ENCODE peak calls at places on chromosomes 5 and 9, in nine cellular contexts. R, Y, Q, V, P, L, N, I and A are unnamed samples. For H3K9me3 and H3K4me1, the result is how much of the 10 kb centered on the place peaks cover.

GRCh38 chr5:96721351-96721970 is 59.3 kb downstream of the CAST start:
- DNase-seq in R (no peak), Y (peak), Q (no peak), V (peak), P (peak), L (no peak), N (peak), I (no peak), A (peak)

GRCh38 chr5:131230406-131230805 is 33.4 kb upstream of the CDC42SE2 start:
- DNase-seq in R (no peak), Y (no peak), Q (no peak), V (no peak), P (no peak), L (no peak), N (no peak), I (peak), A (no peak)

GRCh38 chr5:170633235-170634041 is 129.6 kb downstream of the KCNIP1 start:
- DNase-seq in R (peak), Y (peak), Q (peak), V (peak), P (peak), L (peak), N (peak), I (peak), A (peak)

GRCh38 chr9:124757589-124757988 is 13.5 kb downstream of the NR6A1 start:
- DNase-seq in R (no peak), Y (no peak), Q (no peak), V (no peak), P (no peak), L (no peak), N (no peak), I (no peak), A (no peak)

GRCh38 chr9:135797507-135798302 is 95.7 kb downstream of the KCNT1 start:
- DNase-seq in R (peak), Y (peak), Q (no peak), V (peak), P (no peak), L (no peak), N (peak), I (peak), A (no peak)

GRCh38 chr9:75918154-75918553 is 27.7 kb downstream of the PCSK5 start:
- DNase-seq in R (no peak), Y (no peak), Q (no peak), V (no peak), P (no peak), L (no peak), N (no peak), I (no peak), A (no peak)

GRCh38 chr9:132543251-132543650 is 39.2 kb upstream of the BARHL1 start:
- DNase-seq in R (no peak), Y (no peak), Q (no peak), V (no peak), P (no peak), L (no peak), N (no peak), I (no peak), A (no peak)

GRCh38 chr5:109876941-109877669 is 187.4 kb downstream of the MAN2A1 start:
- DNase-seq in R (no peak), Y (peak), Q (no peak), V (no peak), P (no peak), L (no peak), N (no peak), I (no peak), A (no peak)

GRCh38 chr9:89821081-89821480 is 216.3 kb downstream of the GADD45G start:
- DNase-seq in R (no peak), Y (peak), Q (no peak), V (no peak), P (no peak), L (no peak), N (no peak), I (no peak), A (no peak)

DNA sequence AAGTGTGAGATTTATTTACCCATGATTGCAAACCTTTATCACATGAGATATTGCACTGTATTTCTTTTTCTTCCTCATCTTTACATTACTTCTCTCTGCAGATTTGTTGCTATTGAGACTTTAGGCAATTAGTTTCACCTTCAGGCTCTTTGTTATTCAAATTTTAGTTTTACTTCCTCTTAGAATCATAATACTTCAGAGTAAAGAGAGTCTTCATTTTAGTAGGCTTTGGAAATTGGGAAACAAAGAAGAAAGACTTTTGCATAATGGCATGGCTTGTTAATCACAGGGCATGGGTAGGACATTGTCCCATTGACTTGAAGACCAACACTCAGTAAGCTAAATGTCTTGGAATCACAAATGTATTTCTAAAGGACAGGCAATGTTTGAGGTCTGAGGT is 1.2 kb upstream of the PCDHGA5 start:
- DNase-seq in R (no peak), Y (no peak), Q (no peak), V (no peak), P (no peak), L (no peak), N (no peak), I (no peak), A (no peak)
- H3K9me3 ChIP-seq in R (under half), Y (under half), Q (under half), V (half or more), P (under half), L (half or more), N (under half), I (half or more), A (half or more)

DNA sequence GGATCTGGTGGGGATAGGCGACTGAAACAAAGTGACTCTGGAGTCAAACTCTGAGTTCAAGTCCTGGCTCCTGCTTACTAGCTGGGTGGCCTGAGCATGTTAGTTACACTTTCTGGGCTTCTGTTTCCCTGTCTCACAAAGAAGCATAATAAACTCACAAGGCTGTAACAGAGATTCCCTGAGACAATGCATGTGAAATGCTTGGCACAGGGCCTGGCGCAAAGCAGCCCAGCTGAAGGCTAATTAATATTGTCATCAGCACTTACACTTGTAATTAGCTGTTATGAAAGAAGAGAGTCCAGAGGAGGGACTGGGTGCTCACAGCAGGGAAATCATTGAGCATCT is 64.1 kb upstream of the SPOCK1 start:
- DNase-seq in R (no peak), Y (no peak), Q (no peak), V (no peak), P (no peak), L (no peak), N (no peak), I (no peak), A (no peak)
- H3K4me1 ChIP-seq in R (under half), Y (under half), Q (under half), V (under half), P (under half), L (under half), N (under half), I (under half), A (under half)

DNA sequence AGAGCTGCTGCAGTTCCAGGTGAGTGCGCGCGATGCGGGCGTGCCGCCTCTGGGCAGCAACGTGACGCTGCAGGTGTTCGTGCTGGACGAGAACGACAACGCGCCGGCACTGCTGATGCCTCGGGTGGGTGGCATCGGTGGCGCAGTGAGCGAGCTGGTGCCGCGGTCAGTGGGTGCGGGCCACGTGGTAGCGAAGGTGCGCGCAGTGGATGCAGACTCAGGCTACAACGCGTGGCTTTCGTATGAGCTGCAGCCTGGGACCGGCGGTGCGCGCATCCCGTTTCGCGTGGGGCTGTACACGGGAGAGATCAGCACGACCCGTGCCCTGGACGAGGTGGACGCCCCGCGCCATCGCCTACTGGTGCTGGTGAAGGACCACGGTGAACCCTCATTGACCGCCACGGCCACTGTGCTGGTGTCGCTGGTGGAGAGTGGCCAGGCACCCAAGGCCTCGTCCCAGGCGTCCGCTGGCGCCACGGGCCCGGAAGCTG is 2.0 kb downstream of the PCDHA3 start:
- DNase-seq in R (no peak), Y (no peak), Q (no peak), V (no peak), P (no peak), L (no peak), N (no peak), I (no peak), A (no peak)
- H3K9me3 ChIP-seq in R (under half), Y (under half), Q (under half), V (under half), P (under half), L (under half), N (under half), I (under half), A (half or more)

GRCh38 chr5:124702442-124703024 is 43.9 kb downstream of the ZNF608 start:
- DNase-seq in R (no peak), Y (no peak), Q (no peak), V (no peak), P (no peak), L (no peak), N (no peak), I (no peak), A (no peak)
- H3K4me1 ChIP-seq in R (under half), Y (under half), Q (under half), V (under half), P (under half), L (half or more), N (half or more), I (under half), A (under half)

GRCh38 chr5:73325546-73325945 is 123.0 kb downstream of the FOXD1 start:
- DNase-seq in R (no peak), Y (no peak), Q (no peak), V (no peak), P (no peak), L (no peak), N (no peak), I (no peak), A (no peak)
- H3K9me3 ChIP-seq in R (under half), Y (under half), Q (under half), V (under half), P (under half), L (under half), N (under half), I (under half), A (under half)

DNA sequence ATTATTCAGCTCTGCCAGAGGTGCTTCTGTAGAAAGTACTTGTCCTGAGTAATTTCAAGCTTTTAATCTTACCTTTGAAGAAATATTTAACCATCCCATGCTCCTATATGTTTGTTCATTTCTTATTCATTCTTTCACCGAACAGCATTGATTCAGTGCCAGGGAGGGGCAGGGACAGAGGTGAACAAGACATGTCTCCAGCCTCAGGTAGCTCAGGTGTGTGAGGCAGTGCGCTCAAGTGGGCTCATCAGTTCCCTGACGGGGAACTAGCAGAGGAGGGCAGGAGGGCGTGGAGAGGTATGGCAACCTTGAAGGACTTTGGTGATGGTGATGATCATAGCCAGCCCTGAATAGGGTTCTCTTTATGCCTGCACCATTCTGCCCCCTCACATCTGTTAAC is 25.9 kb downstream of the ERGIC1 start:
- DNase-seq in R (no peak), Y (no peak), Q (no peak), V (no peak), P (peak), L (no peak), N (peak), I (no peak), A (no peak)
- H3K4me1 ChIP-seq in R (under half), Y (half or more), Q (half or more), V (half or more), P (under half), L (half or more), N (under half), I (half or more), A (under half)

GRCh38 chr5:71633255-71634155 is 46.4 kb downstream of the MCCC2 start:
- DNase-seq in R (no peak), Y (no peak), Q (no peak), V (no peak), P (no peak), L (no peak), N (no peak), I (no peak), A (no peak)

GRCh38 chr5:71640408-71640807 is 53.3 kb downstream of the MCCC2 start:
- DNase-seq in R (no peak), Y (no peak), Q (no peak), V (no peak), P (no peak), L (no peak), N (no peak), I (no peak), A (no peak)

GRCh38 chr5:71632168-71632567 is 45.0 kb downstream of the MCCC2 start:
- DNase-seq in R (no peak), Y (no peak), Q (no peak), V (no peak), P (no peak), L (no peak), N (no peak), I (no peak), A (no peak)

GRCh38 chr5:71637133-71637532 is 50.0 kb downstream of the MCCC2 start:
- DNase-seq in R (no peak), Y (no peak), Q (no peak), V (no peak), P (no peak), L (no peak), N (no peak), I (no peak), A (no peak)
- H3K9me3 ChIP-seq in R (under half), Y (under half), Q (under half), V (under half), P (under half), L (under half), N (under half), I (under half), A (under half)

DNA sequence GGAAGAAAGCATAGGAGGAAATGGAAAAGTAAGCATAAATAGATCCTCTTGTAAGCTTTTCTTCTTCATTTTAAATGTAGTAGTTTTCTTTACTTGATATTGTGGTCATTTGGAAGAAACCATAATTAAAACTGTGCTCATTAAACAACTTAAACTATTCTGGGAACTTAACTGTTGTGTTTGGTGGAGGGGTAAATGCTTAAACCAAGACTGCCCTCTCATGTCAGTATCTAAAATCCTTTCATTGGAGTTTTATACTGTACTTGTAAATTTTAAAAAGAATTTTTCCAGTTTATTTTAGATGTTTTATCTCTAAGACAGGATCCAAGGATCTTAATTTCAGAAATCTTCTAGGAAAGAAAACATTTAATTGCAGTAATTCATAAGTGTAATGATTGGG is 41.4 kb downstream of the MAP3K1 start:
- DNase-seq in R (no peak), Y (no peak), Q (no peak), V (no peak), P (no peak), L (no peak), N (no peak), I (no peak), A (no peak)
- H3K4me1 ChIP-seq in R (under half), Y (under half), Q (under half), V (half or more), P (under half), L (under half), N (under half), I (under half), A (under half)

GRCh38 chr5:133918316-133918715 is 50.1 kb downstream of the C5orf15 start:
- DNase-seq in R (no peak), Y (no peak), Q (no peak), V (no peak), P (no peak), L (no peak), N (no peak), I (no peak), A (no peak)
- H3K9me3 ChIP-seq in R (under half), Y (under half), Q (under half), V (under half), P (under half), L (under half), N (under half), I (under half), A (under half)